ENCODE peak calls at places on chromosome 5, in seven cellular contexts. Z is activated CD8-positive, alpha-beta memory T cell treated with anti-CD3 and anti-CD28 coated beads, Interleukin-2, amount 50 U/mL, for 4 hours; A is A549; Y is fibroblast of the aortic adventitia; O is germinal center; J is non-pigmented ciliary epithelial cell; Q is stimulated activated CD4-positive, alpha-beta T cell treated with anti-CD3 and anti-CD28 coated beads, Interleukin-15, amount 100 ng/mL, for 1 hour. B is an unnamed sample.

GRCh38 chr5:67897431-67897830 is 318.1 kb upstream of the PIK3R1 start:
- DNase-seq in Z (no peak), A (no peak), Y (no peak), O (no peak), J (no peak), Q (no peak), B (no peak)

GRCh38 chr5:172123269-172123692 is 64.7 kb downstream of the STK10 start:
- DNase-seq in Z (no peak), A (no peak), Y (peak), O (no peak), J (no peak), Q (no peak), B (peak)

GRCh38 chr5:133370281-133370890 is 242.0 kb downstream of the FSTL4 start:
- DNase-seq in Z (no peak), A (no peak), Y (peak), O (no peak), J (no peak), Q (no peak), B (no peak)

GRCh38 chr5:122078116-122078865 is at the start of gene LOX:
- DNase-seq in Z (no peak), A (no peak), Y (peak), O (no peak), J (peak), Q (no peak), B (no peak)

GRCh38 chr5:37792976-37793328 is 46.9 kb downstream of the GDNF start:
- DNase-seq in Z (no peak), A (no peak), Y (peak), O (no peak), J (peak), Q (no peak), B (no peak)

GRCh38 chr5:15834596-15835245 is 334.7 kb downstream of the FBXL7 start:
- DNase-seq in Z (no peak), A (no peak), Y (peak), O (no peak), J (peak), Q (no peak), B (no peak)

GRCh38 chr5:34789021-34789531 is 49.9 kb upstream of the TTC23L start:
- DNase-seq in Z (no peak), A (no peak), Y (peak), O (no peak), J (no peak), Q (no peak), B (no peak)

GRCh38 chr5:31993182-31993961 is 180.7 kb downstream of the GOLPH3 start:
- DNase-seq in Z (no peak), A (no peak), Y (peak), O (no peak), J (peak), Q (no peak), B (no peak)

GRCh38 chr5:54443264-54443663 is 12.2 kb upstream of the HSPB3 start:
- DNase-seq in Z (no peak), A (peak), Y (peak), O (peak), J (no peak), Q (no peak), B (no peak)

GRCh38 chr5:57436586-57436985 is 46.0 kb downstream of the ACTBL2 start:
- DNase-seq in Z (no peak), A (no peak), Y (no peak), O (no peak), J (no peak), Q (no peak), B (no peak)

GRCh38 chr5:155836404-155836803 is 490.6 kb upstream of the SGCD start:
- DNase-seq in Z (no peak), A (no peak), Y (no peak), O (no peak), J (no peak), Q (no peak), B (no peak)

GRCh38 chr5:72554897-72555296 is 47.7 kb upstream of the ZNF366 start:
- DNase-seq in Z (no peak), A (no peak), Y (no peak), O (no peak), J (no peak), Q (no peak), B (no peak)

GRCh38 chr5:55313870-55314617 is 6.3 kb downstream of the MTREX start:
- DNase-seq in Z (no peak), A (no peak), Y (no peak), O (no peak), J (no peak), Q (no peak), B (no peak)

GRCh38 chr5:74865799-74866652 is at the start of gene FAM169A:
- DNase-seq in Z (peak), A (peak), Y (peak), O (peak), J (no peak), Q (peak), B (peak)

GRCh38 chr5:160289721-160290120 is 22.6 kb downstream of the CCNJL start:
- DNase-seq in Z (no peak), A (no peak), Y (no peak), O (no peak), J (no peak), Q (no peak), B (no peak)

GRCh38 chr5:60207031-60207430 is 313.5 kb upstream of the PDE4D start:
- DNase-seq in Z (no peak), A (no peak), Y (no peak), O (peak), J (no peak), Q (no peak), B (no peak)

GRCh38 chr5:5192681-5193080 is 52.6 kb downstream of the ADAMTS16 start:
- DNase-seq in Z (no peak), A (no peak), Y (peak), O (no peak), J (no peak), Q (no peak), B (no peak)

GRCh38 chr5:53331463-53331862 is 149.0 kb upstream of the FST start:
- DNase-seq in Z (no peak), A (no peak), Y (peak), O (no peak), J (peak), Q (no peak), B (no peak)